ENCODE peak calls at places on chromosomes 11 and 22, in seven cellular contexts. A, Q, C, E, K, O and D are unnamed samples.
A peak's percentile ranks its signal among the peaks of the same experiment; 100 is the strongest.

GRCh38 chr11:86145439-86146156 is 76.7 kb upstream of the PICALM start:
- DNase-seq in C (no peak), A (no peak), E (no peak), Q (no peak), O (no peak), K (no peak), D (no peak)

GRCh38 chr22:41910050-41910598 is 4.8 kb downstream of the SHISA8 start:
- DNase-seq in O (no peak), K (no peak), A (no peak), C (no peak), Q (peak; percentile 69), E (no peak), D (no peak)

GRCh38 chr11:102760355-102761035 is 19.9 kb downstream of the MMP10 start:
- DNase-seq in Q (no peak), O (no peak), A (no peak), E (peak; percentile 97), C (no peak), K (no peak), D (peak; percentile 96)

GRCh38 chr11:1877211-1878133 is 14.2 kb downstream of the PRR33 start:
- DNase-seq in E (no peak), K (no peak), A (peak; percentile 61), Q (no peak), O (peak; percentile 19), C (no peak), D (no peak)

GRCh38 chr11:64437426-64437825 is 78.5 kb downstream of the RPS6KA4 start:
- DNase-seq in Q (no peak), C (no peak), O (no peak), E (no peak), K (no peak), A (no peak), D (no peak)

GRCh38 chr11:14054708-14055107 is 92.2 kb downstream of the SPON1 start:
- DNase-seq in A (no peak), C (no peak), K (no peak), O (no peak), E (peak; percentile 44), Q (no peak), D (no peak)

GRCh38 chr11:1515082-1516060 is 28.8 kb upstream of the MOB2 start:
- DNase-seq in E (no peak), A (peak; percentile 85), K (peak; percentile 27), C (peak; percentile 89), O (peak; percentile 87), Q (peak; percentile 92), D (peak; percentile 9)

GRCh38 chr11:68803766-68804165 is 38.0 kb downstream of the CPT1A start:
- DNase-seq in C (no peak), K (no peak), O (no peak), Q (no peak), E (no peak), A (no peak), D (no peak)

GRCh38 chr11:57547854-57548377 is 10.5 kb downstream of the SMTNL1 start:
- DNase-seq in A (no peak), O (no peak), Q (no peak), K (no peak), E (no peak), C (peak; percentile 78), D (peak; percentile 72)

GRCh38 chr11:7418916-7419315 is 66.4 kb upstream of the OLFML1 start:
- DNase-seq in O (no peak), K (no peak), A (no peak), E (no peak), Q (no peak), C (no peak), D (no peak)

GRCh38 chr11:104968365-104968855 is at the start of gene CASP4:
- DNase-seq in K (peak; percentile 6), E (peak; percentile 57), C (peak; percentile 10), Q (no peak), A (no peak), O (no peak), D (peak; percentile 83)

GRCh38 chr11:113728814-113729213 is 22.7 kb upstream of the TMPRSS5 start:
- DNase-seq in A (no peak), K (peak; percentile 35), C (no peak), Q (no peak), E (no peak), O (no peak), D (peak; percentile 36)

GRCh38 chr11:18010271-18010670 is 2.6 kb downstream of the SERGEF start:
- DNase-seq in K (no peak), Q (no peak), A (no peak), O (no peak), C (no peak), E (no peak), D (no peak)

GRCh38 chr11:12377824-12378593 is 638 bp downstream of the PARVA start:
- DNase-seq in O (no peak), Q (peak; percentile 82), A (peak; percentile 73), C (no peak), K (no peak), E (peak; percentile 55), D (no peak)